ENCODE peak calls at places on chromosomes 12 and 14, in ten cellular contexts. T is epithelial cell of esophagus; J is fibroblast of the aortic adventitia; D is AG04450; A is NCI-H2171; F is K562; V is SK-N-DZ; I is stimulated activated CD4-positive, alpha-beta T cell treated with anti-CD3 and anti-CD28 coated beads, Interleukin-12 subunit alpha, Interleukin-12 subunit beta, amount 100 ng/mL, for 4 hours; M is ACHN; B is myocyte. S is an unnamed sample.
A peak's percentile ranks its signal among the peaks of the same experiment; 100 is the strongest.

GRCh38 chr14:102969901-102970300 is 47.4 kb downstream of the AMN start:
- DNase-seq in T (no peak), J (no peak), D (no peak), A (no peak), F (no peak), V (no peak), I (no peak), M (no peak), B (no peak), S (no peak)

GRCh38 chr12:128801879-128802391 is 21.8 kb downstream of the SLC15A4 start:
- DNase-seq in T (peak; percentile 49), J (no peak), D (no peak), A (no peak), F (no peak), V (no peak), I (no peak), M (peak; percentile 63), B (peak; percentile 88), S (no peak)

GRCh38 chr12:1273051-1273450 is 282.0 kb downstream of the ERC1 start:
- DNase-seq in T (no peak), J (no peak), D (no peak), A (no peak), F (no peak), V (no peak), I (no peak), M (no peak), B (no peak), S (no peak)

GRCh38 chr12:38954119-38954746 is 48.8 kb upstream of the CPNE8 start:
- DNase-seq in T (no peak), J (no peak), D (no peak), A (no peak), F (no peak), V (no peak), I (no peak), M (no peak), B (no peak), S (no peak)

GRCh38 chr12:4270016-4270669 is 3.4 kb upstream of the CCND2 start:
- DNase-seq in T (peak; percentile 31), J (no peak), D (no peak), A (no peak), F (peak; percentile 25), V (no peak), I (peak; percentile 60), M (no peak), B (no peak), S (no peak)

GRCh38 chr14:103545915-103546650 is 16.4 kb downstream of the BAG5 start:
- DNase-seq in T (no peak), J (no peak), D (no peak), A (no peak), F (no peak), V (no peak), I (no peak), M (no peak), B (peak; percentile 83), S (no peak)

GRCh38 chr14:74913986-74914573 is 9.0 kb downstream of the RPS6KL1 start:
- DNase-seq in T (peak; percentile 74), J (peak; percentile 87), D (peak; percentile 46), A (no peak), F (peak; percentile 47), V (peak; percentile 38), I (no peak), M (peak; percentile 57), B (peak; percentile 84), S (no peak)

GRCh38 chr12:93638095-93638494 is 39.1 kb upstream of the CRADD start:
- DNase-seq in T (peak; percentile 24), J (peak; percentile 21), D (no peak), A (no peak), F (no peak), V (peak; percentile 39), I (no peak), M (no peak), B (peak; percentile 47), S (no peak)

GRCh38 chr12:30990776-30991175 is 64.2 kb downstream of the TSPAN11 start:
- DNase-seq in T (no peak), J (no peak), D (no peak), A (no peak), F (no peak), V (peak; percentile 44), I (no peak), M (no peak), B (no peak), S (no peak)

GRCh38 chr14:50225067-50225973 is 6.1 kb downstream of the SOS2 start:
- DNase-seq in T (peak; percentile 58), J (peak; percentile 89), D (peak; percentile 36), A (no peak), F (no peak), V (no peak), I (no peak), M (peak; percentile 42), B (peak; percentile 82), S (no peak)

GRCh38 chr14:78638926-78639325 is 468.8 kb downstream of the NRXN3 start:
- DNase-seq in T (no peak), J (no peak), D (no peak), A (no peak), F (no peak), V (no peak), I (no peak), M (no peak), B (no peak), S (no peak)

GRCh38 chr14:99724196-99724891 is 40.2 kb downstream of the CYP46A1 start:
- DNase-seq in T (no peak), J (no peak), D (no peak), A (no peak), F (peak; percentile 3), V (peak; percentile 21), I (no peak), M (no peak), B (no peak), S (no peak)

GRCh38 chr14:93980464-93981201 is 4.3 kb upstream of the ASB2 start:
- DNase-seq in T (no peak), J (no peak), D (peak; percentile 42), A (no peak), F (no peak), V (no peak), I (no peak), M (no peak), B (peak; percentile 93), S (no peak)

GRCh38 chr12:109385339-109386078 is 37.8 kb downstream of the MYO1H start:
- DNase-seq in T (peak; percentile 71), J (peak; percentile 79), D (peak; percentile 3), A (peak; percentile 42), F (peak; percentile 29), V (peak; percentile 54), I (no peak), M (peak; percentile 62), B (peak; percentile 83), S (no peak)

GRCh38 chr12:58564721-58565120 is 355.6 kb downstream of the LRIG3 start:
- DNase-seq in T (no peak), J (peak; percentile 16), D (peak; percentile 27), A (no peak), F (no peak), V (no peak), I (no peak), M (no peak), B (no peak), S (no peak)

GRCh38 chr12:91276529-91276928 is 93.9 kb upstream of the DCN start:
- DNase-seq in T (no peak), J (peak; percentile 4), D (no peak), A (no peak), F (no peak), V (no peak), I (no peak), M (no peak), B (no peak), S (no peak)

GRCh38 chr12:6376079-6376941 is 947 bp upstream of the SCNN1A start:
- DNase-seq in T (peak; percentile 60), J (peak; percentile 78), D (no peak), A (no peak), F (peak; percentile 58), V (no peak), I (no peak), M (peak; percentile 82), B (peak; percentile 72), S (no peak)

GRCh38 chr12:31035226-31035625 is 38.4 kb upstream of the DDX11 start:
- DNase-seq in T (no peak), J (no peak), D (no peak), A (no peak), F (no peak), V (no peak), I (no peak), M (no peak), B (no peak), S (no peak)

GRCh38 chr12:112164326-112164660 is 38.9 kb downstream of the TRAFD1 start:
- DNase-seq in T (no peak), J (no peak), D (no peak), A (no peak), F (no peak), V (no peak), I (no peak), M (no peak), B (no peak), S (no peak)

GRCh38 chr12:8590842-8591545 is 21.7 kb downstream of the AICDA start:
- DNase-seq in T (peak; percentile 63), J (no peak), D (no peak), A (no peak), F (no peak), V (no peak), I (no peak), M (no peak), B (no peak), S (no peak)

GRCh38 chr14:95770777-95771176 is 56.9 kb upstream of the TCL1A start:
- DNase-seq in T (no peak), J (no peak), D (no peak), A (no peak), F (no peak), V (no peak), I (no peak), M (no peak), B (peak; percentile 6), S (peak; percentile 47)

GRCh38 chr12:32400114-32400672 is 835 bp downstream of the FGD4 start:
- DNase-seq in T (peak; percentile 70), J (no peak), D (no peak), A (no peak), F (peak; percentile 16), V (no peak), I (no peak), M (peak; percentile 49), B (no peak), S (no peak)

GRCh38 chr12:6943719-6944380 is at the start of the genes C12orf57 and RNU7-1:
- DNase-seq in T (peak; percentile 86), J (no peak), D (peak; percentile 77), A (peak; percentile 100), F (peak; percentile 77), V (peak; percentile 99), I (peak; percentile 61), M (peak; percentile 95), B (peak; percentile 89), S (peak; percentile 92)

GRCh38 chr12:130831246-130831645 is 7.8 kb downstream of the STX2 start:
- DNase-seq in T (no peak), J (no peak), D (no peak), A (no peak), F (no peak), V (no peak), I (no peak), M (no peak), B (no peak), S (no peak)

GRCh38 chr12:103635419-103635818 is 48.3 kb downstream of the STAB2 start:
- DNase-seq in T (no peak), J (no peak), D (no peak), A (no peak), F (no peak), V (no peak), I (no peak), M (no peak), B (no peak), S (no peak)

GRCh38 chr12:108332791-108333382 is 6.2 kb downstream of the CMKLR1 start:
- DNase-seq in T (no peak), J (no peak), D (no peak), A (no peak), F (peak; percentile 39), V (no peak), I (no peak), M (no peak), B (peak; percentile 64), S (no peak)

GRCh38 chr14:91891081-91891480 is 23.7 kb upstream of the TC2N start:
- DNase-seq in T (no peak), J (peak; percentile 8), D (no peak), A (no peak), F (no peak), V (no peak), I (no peak), M (no peak), B (no peak), S (no peak)

GRCh38 chr12:91127296-91127695 is 16.0 kb upstream of the LUM start:
- DNase-seq in T (no peak), J (no peak), D (no peak), A (no peak), F (no peak), V (no peak), I (no peak), M (no peak), B (peak; percentile 39), S (no peak)

S was measured in NCI-H1092.